ENCODE peak calls at places on chromosomes 6 and 20, in ten cellular contexts. F, G, Z, J, R, K, P, W, D and S are unnamed samples.

GRCh38 chr20:11429168-11429567 is 488.5 kb upstream of the BTBD3 start:
- DNase-seq in F (no peak), G (no peak), Z (no peak), J (no peak), R (no peak), K (no peak), P (no peak), W (no peak), D (peak; percentile 57), S (no peak)

GRCh38 chr6:40556023-40556422 is 31.1 kb downstream of the LRFN2 start:
- DNase-seq in F (no peak), G (no peak), Z (no peak), J (no peak), R (no peak), K (no peak), P (no peak), W (no peak), D (no peak), S (no peak)

GRCh38 chr6:24440897-24441598 is 38.3 kb downstream of the MRS2 start:
- DNase-seq in F (no peak), G (no peak), Z (no peak), J (no peak), R (no peak), K (no peak), P (no peak), W (no peak), D (no peak), S (no peak)

GRCh38 chr6:29845405-29846006 is 17.9 kb downstream of the HLA-G start:
- DNase-seq in F (no peak), G (no peak), Z (no peak), J (no peak), R (no peak), K (peak; percentile 5), P (no peak), W (no peak), D (peak; percentile 95), S (peak; percentile 43)

GRCh38 chr6:141607956-141608355 is 524.8 kb upstream of the GJE1 start:
- DNase-seq in F (no peak), G (no peak), Z (no peak), J (no peak), R (no peak), K (no peak), P (no peak), W (no peak), D (no peak), S (no peak)

GRCh38 chr6:3825851-3826581 is 23.2 kb upstream of the FAM50B start:
- DNase-seq in F (no peak), G (no peak), Z (peak; percentile 97), J (no peak), R (peak; percentile 94), K (no peak), P (no peak), W (peak; percentile 96), D (peak; percentile 95), S (peak; percentile 26)

GRCh38 chr6:43723737-43724295 is 36.2 kb upstream of the MRPS18A start:
- DNase-seq in F (peak; percentile 39), G (peak; percentile 54), Z (no peak), J (no peak), R (peak; percentile 70), K (peak; percentile 43), P (no peak), W (peak; percentile 77), D (peak; percentile 76), S (no peak)

GRCh38 chr6:164795091-164795490 is 514.3 kb downstream of the C6orf118 start:
- DNase-seq in F (no peak), G (no peak), Z (no peak), J (no peak), R (no peak), K (no peak), P (no peak), W (no peak), D (no peak), S (no peak)

GRCh38 chr6:143007626-143008025 is 53.1 kb upstream of the AIG1 start:
- DNase-seq in F (no peak), G (no peak), Z (no peak), J (no peak), R (peak; percentile 64), K (no peak), P (no peak), W (peak; percentile 87), D (no peak), S (no peak)

GRCh38 chr6:113347420-113347819 is 509.7 kb upstream of the MARCKS start:
- DNase-seq in F (no peak), G (no peak), Z (no peak), J (no peak), R (no peak), K (no peak), P (no peak), W (peak; percentile 52), D (no peak), S (no peak)

GRCh38 chr6:34484899-34485298 is 19.0 kb downstream of the PACSIN1 start:
- DNase-seq in F (no peak), G (peak; percentile 51), Z (no peak), J (no peak), R (no peak), K (no peak), P (no peak), W (no peak), D (peak; percentile 76), S (no peak)

GRCh38 chr6:36387440-36388303 is at the start of gene ETV7:
- DNase-seq in F (no peak), G (peak; percentile 3), Z (no peak), J (no peak), R (peak; percentile 69), K (no peak), P (no peak), W (no peak), D (peak; percentile 35), S (no peak)

GRCh38 chr20:43938932-43939761 is 24.5 kb downstream of the TOX2 start:
- DNase-seq in F (no peak), G (no peak), Z (peak; percentile 98), J (no peak), R (peak; percentile 93), K (no peak), P (no peak), W (peak; percentile 100), D (peak; percentile 96), S (no peak)

GRCh38 chr6:150118642-150119041 is 24.2 kb upstream of the PPP1R14C start:
- DNase-seq in F (no peak), G (no peak), Z (no peak), J (no peak), R (no peak), K (peak; percentile 42), P (no peak), W (no peak), D (no peak), S (no peak)

GRCh38 chr20:3777726-3778629 is 3.3 kb downstream of the SPEF1 start:
- DNase-seq in F (peak; percentile 37), G (no peak), Z (no peak), J (peak; percentile 71), R (peak; percentile 87), K (peak; percentile 63), P (no peak), W (peak; percentile 41), D (peak; percentile 44), S (no peak)

GRCh38 chr6:3635482-3635881 is 116.0 kb downstream of the PXDC1 start:
- DNase-seq in F (no peak), G (no peak), Z (no peak), J (no peak), R (no peak), K (no peak), P (no peak), W (no peak), D (no peak), S (no peak)

GRCh38 chr6:153001767-153002612 is 519 bp downstream of the MTRF1L start:
- DNase-seq in F (no peak), G (no peak), Z (no peak), J (no peak), R (peak; percentile 14), K (no peak), P (no peak), W (peak; percentile 22), D (no peak), S (no peak)